ENCODE peak calls at places on chromosomes 5 and 9, in four cellular contexts. H is DND-41, M is right cardiac atrium, U is endodermal cell. N is an unnamed sample.
A peak's percentile ranks its signal among the peaks of the same experiment; 100 is the strongest.

GRCh38 chr9:91948061-91948422 is 2.0 kb downstream of the ROR2 start:
- DNase-seq in M (no peak), H (no peak), U (peak; percentile 76), N (peak; percentile 50)

GRCh38 chr5:76289692-76290091 is 113.4 kb upstream of the IQGAP2 start:
- DNase-seq in U (no peak), H (no peak), M (no peak), N (no peak)

GRCh38 chr5:90530736-90531487 is 1.5 kb upstream of the LYSMD3 start:
- DNase-seq in U (no peak), M (no peak), H (no peak), N (no peak)

GRCh38 chr9:76162751-76163500 is 231.3 kb downstream of the RFK start:
- DNase-seq in U (no peak), H (no peak), M (no peak), N (no peak)

GRCh38 chr9:76646249-76646648 is 118.0 kb upstream of the PCA3 start:
- DNase-seq in H (no peak), U (no peak), M (peak; percentile 62), N (no peak)

GRCh38 chr5:317086-317811 is 4.3 kb upstream of the AHRR start:
- DNase-seq in M (peak; percentile 71), H (no peak), U (peak; percentile 93), N (no peak)

GRCh38 chr5:142931896-142932686 is 161.9 kb downstream of the ARHGAP26 start:
- DNase-seq in M (peak; percentile 70), H (no peak), U (no peak), N (no peak)

GRCh38 chr9:129352157-129352870 is 174.3 kb upstream of the IER5L start:
- DNase-seq in H (no peak), U (peak; percentile 93), M (peak; percentile 78), N (no peak)

GRCh38 chr5:167488371-167488770 is 803.1 kb upstream of the WWC1 start:
- DNase-seq in H (no peak), U (no peak), M (no peak), N (no peak)

GRCh38 chr9:36721846-36722588 is 149.3 kb downstream of the MELK start:
- DNase-seq in U (no peak), M (peak; percentile 65), H (no peak), N (no peak)

GRCh38 chr5:34656700-34657549 is 797 bp downstream of the RAI14 start:
- DNase-seq in U (peak; percentile 66), M (peak; percentile 60), H (no peak), N (no peak)

GRCh38 chr5:10485142-10485795 is 43.6 kb downstream of the ROPN1L start:
- DNase-seq in M (peak; percentile 92), H (no peak), U (peak; percentile 91), N (peak; percentile 87)

GRCh38 chr9:109369285-109369684 is 48.4 kb upstream of the EPB41L4B start:
- DNase-seq in H (no peak), M (no peak), U (no peak), N (no peak)

GRCh38 chr5:544675-545330 is 20.6 kb upstream of the SLC9A3 start:
- DNase-seq in M (no peak), H (no peak), U (no peak), N (no peak)

GRCh38 chr5:178331491-178331981 is 98.9 kb upstream of the PHYKPL start:
- DNase-seq in U (no peak), M (peak; percentile 87), H (no peak), N (peak; percentile 65)

GRCh38 chr5:65535529-65535987 is 27.4 kb downstream of the CENPK start:
- DNase-seq in U (no peak), M (no peak), H (no peak), N (no peak)

GRCh38 chr5:101142102-101142501 is 239.0 kb upstream of the ST8SIA4 start:
- DNase-seq in U (no peak), M (no peak), H (no peak), N (no peak)

GRCh38 chr9:130862217-130862616 is 27.2 kb downstream of the ABL1 start:
- DNase-seq in H (no peak), U (no peak), M (no peak), N (no peak)

GRCh38 chr5:1008451-1009358 is at the start of gene NKD2:
- DNase-seq in H (peak; percentile 67), U (peak; percentile 84), M (peak; percentile 80), N (peak; percentile 48)

GRCh38 chr5:147464211-147464610 is 45.7 kb downstream of the DPYSL3 start:
- DNase-seq in M (no peak), H (no peak), U (peak; percentile 82), N (no peak)

GRCh38 chr5:39409036-39409435 is 15.7 kb downstream of the DAB2 start:
- DNase-seq in H (no peak), U (no peak), M (no peak), N (no peak)

GRCh38 chr9:70031141-70031545 is 12.5 kb upstream of the MAMDC2 start:
- DNase-seq in H (no peak), U (no peak), M (no peak), N (no peak)

GRCh38 chr5:159310492-159310891 is 19.8 kb downstream of the IL12B start:
- DNase-seq in H (no peak), M (peak; percentile 49), U (peak; percentile 81), N (no peak)

GRCh38 chr9:15299374-15299939 is 7.6 kb downstream of the TTC39B start:
- DNase-seq in M (no peak), H (peak; percentile 64), U (no peak), N (no peak)

GRCh38 chr5:79243224-79243623 is 7.3 kb downstream of the JMY start:
- DNase-seq in U (no peak), H (no peak), M (no peak), N (no peak)

GRCh38 chr9:20872340-20872977 is 159.0 kb downstream of the HACD4 start:
- DNase-seq in M (no peak), U (no peak), H (no peak), N (no peak)

GRCh38 chr9:111915425-111915758 is 18.8 kb downstream of the UGCG start:
- DNase-seq in H (no peak), U (no peak), M (no peak), N (no peak)
- H3K4me1 ChIP-seq in H (no peaks in the 10 kb centered on the region), U (no peaks in the 10 kb centered on the region), M (no peaks in the 10 kb centered on the region), N (peaks cover 19% of the 10 kb centered on the region)

GRCh38 chr5:135243194-135244191 is 155.5 kb downstream of the MACROH2A1 start:
- DNase-seq in M (peak; percentile 79), H (peak; percentile 2), U (peak; percentile 33), N (peak; percentile 59)

GRCh38 chr5:135240781-135241360 is 158.2 kb downstream of the MACROH2A1 start:
- DNase-seq in U (no peak), H (no peak), M (no peak), N (peak; percentile 48)

GRCh38 chr5:135242496-135243193 is 156.4 kb downstream of the MACROH2A1 start:
- DNase-seq in M (no peak), H (no peak), U (peak; percentile 12), N (peak; percentile 60)

GRCh38 chr5:135241536-135241935 is 157.5 kb downstream of the MACROH2A1 start:
- DNase-seq in U (peak; percentile 15), H (no peak), M (no peak), N (peak; percentile 36)

GRCh38 chr5:135242021-135242480 is 157.0 kb downstream of the MACROH2A1 start:
- DNase-seq in M (no peak), H (no peak), U (peak; percentile 28), N (peak; percentile 43)
- H3K4me1 ChIP-seq in M (peaks cover 13% of the 10 kb centered on the region), H (no peaks in the 10 kb centered on the region), U (peaks cover 15% of the 10 kb centered on the region), N (peaks cover 59% of the 10 kb centered on the region)

DNA sequence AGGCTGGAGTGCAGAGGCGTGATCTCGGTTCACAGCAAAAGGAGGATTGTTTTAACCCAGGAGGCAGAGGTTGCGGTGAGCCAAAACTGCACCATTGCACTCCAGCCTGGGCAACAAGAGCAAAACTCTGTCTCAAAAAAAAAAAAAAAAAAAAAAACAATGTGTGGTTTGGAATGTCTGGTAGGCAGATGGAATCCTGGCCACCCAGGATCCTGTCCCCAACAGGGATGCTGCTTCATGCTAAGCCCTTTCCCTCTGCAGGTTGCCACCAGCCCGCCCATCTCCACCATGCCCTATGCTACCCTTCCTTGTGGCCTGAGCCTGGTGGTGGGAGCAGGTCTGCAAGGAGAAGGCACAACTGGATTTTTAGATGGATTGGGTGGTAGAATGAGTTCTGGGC is 129.7 kb upstream of the HAND1 start:
- DNase-seq in M (no peak), U (no peak), H (no peak), N (no peak)
- H3K4me1 ChIP-seq in M (no peaks in the 10 kb centered on the region), U (peaks cover 5% of the 10 kb centered on the region), H (no peaks in the 10 kb centered on the region), N (peaks cover 22% of the 10 kb centered on the region)

DNA sequence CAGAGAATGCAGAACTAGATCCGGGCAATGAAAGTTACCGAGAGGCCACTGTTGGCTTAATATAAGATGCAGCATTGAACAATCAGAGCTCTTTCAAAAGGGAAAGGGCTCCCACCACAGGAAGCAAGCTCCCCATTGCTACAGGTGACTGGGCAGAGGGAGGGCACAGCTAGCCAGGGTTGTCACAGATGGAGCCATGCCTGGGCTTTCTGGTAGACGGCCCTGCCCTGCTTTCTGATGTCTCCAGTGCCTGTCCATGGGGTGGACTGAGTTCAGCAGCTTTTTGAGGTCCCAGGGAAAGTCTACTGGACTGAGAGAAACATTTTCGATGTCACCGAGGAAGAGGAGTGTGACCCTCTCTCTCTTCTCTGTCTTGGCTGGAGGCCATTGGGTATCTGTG is 14.1 kb downstream of the RGS3 start:
- DNase-seq in H (no peak), M (no peak), U (peak; percentile 27), N (no peak)
- H3K4me1 ChIP-seq in H (peaks cover 6% of the 10 kb centered on the region), M (peaks cover 12% of the 10 kb centered on the region), U (no peaks in the 10 kb centered on the region), N (peaks cover 61% of the 10 kb centered on the region)

DNA sequence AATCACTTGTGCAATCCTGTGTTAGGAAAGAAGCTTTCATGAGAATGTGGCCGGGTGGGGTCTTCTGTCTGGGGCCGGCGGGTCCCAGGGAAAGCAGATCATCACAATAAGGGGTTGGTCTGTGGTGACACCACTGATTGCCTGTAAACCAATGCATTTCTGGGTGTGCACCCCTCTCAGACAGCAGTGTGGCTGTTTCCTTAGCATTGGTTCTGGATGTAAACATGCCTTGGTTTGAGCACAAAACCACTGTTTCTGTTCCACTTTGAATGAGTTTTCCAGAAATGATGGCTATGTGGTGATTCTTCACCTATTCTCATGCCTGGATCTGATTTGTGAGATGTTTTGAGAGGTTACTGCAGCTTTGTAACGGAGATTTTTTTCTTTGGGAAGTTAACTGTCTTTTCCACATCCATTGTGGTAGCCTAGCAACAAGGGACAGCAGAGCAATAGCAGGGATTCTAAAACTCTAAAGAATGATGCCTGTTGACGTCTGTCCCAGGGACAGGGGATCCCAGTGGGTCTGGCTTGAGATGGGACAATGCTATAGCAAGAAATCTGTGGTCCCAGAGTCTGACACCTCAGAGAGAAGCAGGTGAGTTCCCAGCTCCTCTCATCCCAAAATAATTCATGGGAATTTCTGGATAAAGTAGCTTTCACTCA is at the start of gene CCDC192:
- DNase-seq in U (no peak), M (no peak), H (no peak), N (no peak)
- H3K4me1 ChIP-seq in U (peaks cover 12% of the 10 kb centered on the region), M (peaks cover under 1% of the 10 kb centered on the region), H (no peaks in the 10 kb centered on the region), N (peaks cover 42% of the 10 kb centered on the region)

GRCh38 chr9:279674-280073 is 65.0 kb downstream of the DOCK8 start:
- DNase-seq in H (no peak), U (no peak), M (no peak), N (no peak)
- H3K4me1 ChIP-seq in H (peaks cover 63% of the 10 kb centered on the region), U (no peaks in the 10 kb centered on the region), M (no peaks in the 10 kb centered on the region), N (no peaks in the 10 kb centered on the region)

N was measured in right atrium auricular region.